ENCODE peak calls at places on chromosomes 13 and 19, in eight cellular contexts. Y is A673, W is vagina, A is heart left ventricle, J is RWPE1, G is brain microvascular endothelial cell, N is fibroblast of lung, C is GM23338. P is an unnamed sample.

GRCh38 chr19:38862321-38863059 is 12.7 kb upstream of the HNRNPL start:
- DNase-seq in J (no peak), N (peak), G (no peak), Y (peak), W (no peak), C (no peak), A (peak), P (no peak)

GRCh38 chr19:39111593-39112199 is 13.9 kb upstream of the PAK4 start:
- DNase-seq in W (no peak), C (no peak), N (no peak), A (no peak), Y (no peak), J (peak), G (no peak), P (no peak)

GRCh38 chr19:51292971-51293370 is 18.5 kb upstream of the IGLON5 start:
- DNase-seq in J (no peak), Y (no peak), A (no peak), N (no peak), C (peak), W (no peak), G (no peak), P (peak)

GRCh38 chr19:3617463-3617862 is 9.1 kb downstream of the CACTIN start:
- DNase-seq in C (peak), G (no peak), N (no peak), Y (no peak), J (no peak), W (no peak), A (peak), P (no peak)

GRCh38 chr19:4539697-4540581 is at the start of gene LRG1:
- DNase-seq in W (no peak), C (peak), Y (no peak), A (no peak), G (no peak), N (no peak), J (no peak), P (no peak)

GRCh38 chr19:3979674-3980352 is 5.5 kb downstream of the EEF2 start:
- DNase-seq in Y (no peak), W (no peak), N (no peak), J (no peak), G (no peak), A (peak), C (no peak), P (no peak)

GRCh38 chr19:16589917-16590316 is 17.7 kb upstream of the SLC35E1 start:
- DNase-seq in Y (peak), A (no peak), J (no peak), G (no peak), C (no peak), W (no peak), N (no peak), P (no peak)

GRCh38 chr13:32669030-32669646 is 82.9 kb downstream of the PDS5B start:
- DNase-seq in A (no peak), C (peak), J (peak), W (no peak), N (peak), G (peak), Y (peak), P (no peak)

GRCh38 chr19:11530432-11530831 is 1.5 kb upstream of the ECSIT start:
- DNase-seq in J (peak), W (no peak), A (peak), N (peak), C (peak), G (peak), Y (peak), P (peak)

GRCh38 chr19:17328517-17329060 is 6.1 kb downstream of the ANO8 start:
- DNase-seq in C (peak), Y (no peak), G (no peak), N (no peak), A (no peak), W (no peak), J (no peak), P (no peak)

GRCh38 chr19:10021863-10022262 is 8.6 kb downstream of the RDH8 start:
- DNase-seq in W (no peak), J (no peak), Y (no peak), G (no peak), N (no peak), A (no peak), C (no peak), P (no peak)
- H3K27ac ChIP-seq in W (no peak), J (no peak), Y (no peak), G (no peak), N (no peak), A (no peak), C (no peak), P (no peak)

DNA sequence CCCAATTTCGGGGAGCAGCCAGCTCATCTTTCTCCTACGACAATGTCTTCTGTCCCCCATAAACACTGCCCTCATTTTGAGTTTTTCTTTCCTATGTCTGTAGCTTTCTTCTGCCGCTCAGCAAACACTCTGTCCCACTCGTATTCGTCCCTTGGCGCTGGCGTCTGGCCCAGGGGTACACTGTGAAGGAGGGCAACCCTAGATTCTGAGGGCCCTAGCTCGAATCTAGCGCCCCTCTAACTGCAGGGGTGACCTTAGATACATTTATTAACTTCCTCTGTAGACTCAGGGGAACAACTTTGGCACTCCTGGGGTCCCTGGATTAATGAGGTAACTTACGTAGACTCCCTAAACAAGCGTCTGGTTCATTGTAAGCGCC is 679 bp upstream of the LRCH1 start:
- DNase-seq in W (no peak), C (no peak), N (no peak), J (no peak), G (no peak), A (no peak), Y (peak), P (no peak)
- H3K27ac ChIP-seq in W (peak), C (no peak), N (peak), J (peak), G (no peak), A (peak), Y (peak), P (peak)

DNA sequence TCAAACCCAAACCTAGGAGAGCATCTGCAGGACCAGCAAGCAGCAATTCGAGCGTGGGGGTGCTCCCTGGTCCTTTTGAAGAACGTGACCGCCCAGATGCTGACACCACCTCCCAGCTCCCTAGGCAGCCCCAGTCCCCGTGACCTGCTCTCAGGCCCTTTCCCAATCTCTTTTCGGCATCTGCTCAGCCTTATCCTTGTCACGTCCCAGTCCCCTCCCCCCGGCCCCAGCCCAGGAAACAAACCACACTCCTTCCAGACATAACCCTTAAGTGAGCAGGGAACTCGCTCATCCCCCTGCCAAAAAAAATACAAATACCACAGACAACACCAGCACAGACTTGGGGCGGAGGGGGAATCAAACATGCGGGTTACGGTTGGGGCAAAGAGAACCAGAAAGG is 3.3 kb downstream of the MLLT1 start:
- DNase-seq in A (no peak), Y (no peak), J (no peak), W (no peak), N (peak), C (no peak), G (peak), P (no peak)
- H3K27ac ChIP-seq in A (no peak), Y (no peak), J (peak), W (peak), N (peak), C (no peak), G (no peak), P (no peak)

DNA sequence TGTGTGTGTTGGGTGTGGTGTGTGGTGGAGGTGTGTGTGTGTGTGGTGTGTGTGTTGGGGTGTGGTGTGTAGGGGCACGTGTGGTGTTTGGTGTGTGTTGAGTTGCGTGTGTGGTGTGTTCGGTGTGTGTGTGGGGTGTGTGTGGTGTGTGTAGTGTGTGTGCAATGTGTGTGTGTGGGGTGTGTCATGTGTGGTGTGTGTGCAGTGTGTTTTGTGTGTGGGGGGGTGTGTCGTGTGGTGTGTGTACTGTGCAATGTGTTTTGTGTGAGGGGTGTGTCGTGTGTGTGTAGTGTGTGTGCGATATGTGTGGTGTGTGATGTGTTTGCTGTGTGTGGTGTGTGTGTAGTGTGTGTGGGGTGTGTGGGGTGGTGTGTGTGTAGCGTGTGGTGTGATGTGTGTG is 6.0 kb upstream of the KPTN start:
- DNase-seq in J (no peak), W (no peak), Y (no peak), N (no peak), C (no peak), A (no peak), G (no peak), P (no peak)
- H3K27ac ChIP-seq in J (peak), W (no peak), Y (no peak), N (no peak), C (no peak), A (no peak), G (no peak), P (no peak)

DNA sequence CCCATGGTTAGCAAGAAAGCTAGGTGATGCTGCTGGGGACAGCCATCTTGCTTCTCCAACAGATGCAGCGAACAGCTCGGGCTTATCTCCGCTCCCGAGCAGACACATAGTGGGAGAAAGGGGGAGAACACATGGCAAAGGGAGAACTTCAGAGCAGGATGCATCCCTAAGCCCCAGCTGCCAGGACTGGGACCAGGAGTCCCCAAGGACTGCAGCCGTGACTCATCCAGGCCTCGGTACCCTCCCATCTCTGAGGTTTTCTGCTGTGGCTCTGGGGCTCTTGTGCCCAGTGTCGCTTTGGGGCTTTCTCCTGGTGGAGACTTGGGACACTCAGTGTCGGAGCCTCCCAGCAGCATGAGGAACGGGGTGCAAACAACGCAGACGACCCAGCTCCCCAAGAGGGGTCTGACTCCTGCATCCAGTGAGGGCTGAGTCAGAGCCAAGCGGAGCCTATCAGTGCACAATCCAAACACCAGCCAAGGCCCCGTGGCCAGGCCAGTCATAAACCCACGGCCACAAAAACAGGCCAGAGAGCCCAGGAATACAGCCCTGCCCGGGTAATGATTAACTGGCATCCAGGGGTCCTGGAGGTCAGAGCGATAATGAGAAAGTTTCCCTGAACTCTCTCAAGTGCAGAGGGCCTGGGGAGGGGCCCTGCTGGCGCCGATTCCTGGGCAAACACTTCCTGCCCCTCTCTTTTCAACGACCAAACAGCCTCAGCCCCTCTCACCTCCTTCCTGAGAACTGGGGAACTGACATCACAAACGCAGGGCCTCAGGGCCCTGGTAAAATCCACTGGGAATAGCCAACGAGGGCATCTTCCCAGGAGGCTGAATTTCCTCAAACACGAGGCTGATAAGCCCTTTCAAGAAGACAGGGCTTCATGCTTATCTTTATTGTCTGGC is 202.9 kb downstream of the USP12 start:
- DNase-seq in J (no peak), C (no peak), N (no peak), W (no peak), G (peak), A (no peak), Y (no peak), P (no peak)
- H3K27ac ChIP-seq in J (no peak), C (no peak), N (no peak), W (no peak), G (no peak), A (no peak), Y (no peak), P (no peak)

DNA sequence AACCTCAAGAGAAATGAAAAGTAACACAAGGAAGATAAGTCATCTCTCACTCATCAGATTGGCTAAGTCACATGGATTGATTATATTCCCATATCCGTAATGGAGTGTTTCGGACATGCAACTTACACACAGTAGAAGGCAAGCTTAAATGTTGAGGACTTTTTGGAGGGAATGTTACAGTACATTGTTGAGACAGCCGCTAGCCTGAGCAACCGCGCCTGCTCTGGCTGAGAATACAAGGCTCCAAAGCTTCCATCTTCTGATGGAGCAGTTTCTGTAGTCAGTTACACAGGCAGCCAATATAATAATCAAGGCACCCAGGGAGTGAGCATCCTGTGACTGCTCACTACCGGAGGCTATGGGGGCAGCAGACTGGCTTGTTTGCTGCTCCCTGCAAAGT is 1.0 kb upstream of the CRYL1 start:
- DNase-seq in G (peak), J (no peak), A (no peak), C (no peak), N (peak), Y (peak), W (no peak), P (no peak)
- H3K27ac ChIP-seq in G (no peak), J (no peak), A (peak), C (no peak), N (peak), Y (no peak), W (peak), P (peak)

P was measured in substantia nigra.